ENCODE peak calls at places on chromosomes 11 and 22, in four cellular contexts. One of them, this sample, is unnamed.

GRCh38 chr11:128456566-128457268 is 130.6 kb downstream of the ETS1 start:
- DNase-seq in transverse colon: no peak
- DNase-seq in HepG2: no peak
- DNase-seq in HCT116: no peak
- DNase-seq in this sample: peak

GRCh38 chr22:42957544-42957943 is 57.4 kb downstream of the PACSIN2 start:
- DNase-seq in transverse colon: no peak
- DNase-seq in HepG2: no peak
- DNase-seq in HCT116: no peak
- DNase-seq in this sample: no peak

GRCh38 chr11:75263944-75264349 is 23.4 kb downstream of the TPBGL start:
- DNase-seq in HCT116: no peak
- DNase-seq in HepG2: no peak
- DNase-seq in transverse colon: peak
- DNase-seq in this sample: no peak

GRCh38 chr11:102010776-102011500 is 36.3 kb upstream of the CFAP300 start:
- DNase-seq in HCT116: peak
- DNase-seq in transverse colon: peak
- DNase-seq in HepG2: peak
- DNase-seq in this sample: no peak

GRCh38 chr11:12157241-12157661 is 46.9 kb downstream of the MICAL2 start:
- DNase-seq in HepG2: no peak
- DNase-seq in transverse colon: no peak
- DNase-seq in HCT116: no peak
- DNase-seq in this sample: no peak

GRCh38 chr11:120121336-120121735 is 16.6 kb downstream of the TRIM29 start:
- DNase-seq in transverse colon: no peak
- DNase-seq in HCT116: no peak
- DNase-seq in HepG2: no peak
- DNase-seq in this sample: no peak

GRCh38 chr11:12506502-12506921 is 129.1 kb downstream of the PARVA start:
- DNase-seq in HepG2: no peak
- DNase-seq in transverse colon: no peak
- DNase-seq in HCT116: no peak
- DNase-seq in this sample: no peak

GRCh38 chr22:29394931-29395581 is 6.7 kb upstream of the AP1B1 start:
- DNase-seq in transverse colon: peak
- DNase-seq in HepG2: peak
- DNase-seq in HCT116: peak
- DNase-seq in this sample: no peak

GRCh38 chr22:47055073-47055355 is 292.6 kb downstream of the TBC1D22A start:
- DNase-seq in transverse colon: no peak
- DNase-seq in HepG2: no peak
- DNase-seq in HCT116: no peak
- DNase-seq in this sample: no peak

GRCh38 chr11:65310756-65311155 is 3.9 kb upstream of the CDC42EP2 start:
- DNase-seq in transverse colon: no peak
- DNase-seq in HepG2: no peak
- DNase-seq in HCT116: no peak
- DNase-seq in this sample: no peak

GRCh38 chr11:65862941-65863888 is 3.0 kb downstream of the MUS81 start:
- DNase-seq in HCT116: no peak
- DNase-seq in transverse colon: no peak
- DNase-seq in HepG2: no peak
- DNase-seq in this sample: no peak

GRCh38 chr22:20590477-20591294 is 83.3 kb downstream of the MED15 start:
- DNase-seq in transverse colon: no peak
- DNase-seq in HCT116: no peak
- DNase-seq in HepG2: no peak
- DNase-seq in this sample: no peak

GRCh38 chr11:32478277-32478731 is 43.0 kb upstream of the WT1 start:
- DNase-seq in transverse colon: no peak
- DNase-seq in HepG2: no peak
- DNase-seq in HCT116: no peak
- DNase-seq in this sample: no peak

GRCh38 chr11:31887180-31887579 is 76.1 kb upstream of the PAX6 start:
- DNase-seq in HepG2: no peak
- DNase-seq in HCT116: peak
- DNase-seq in transverse colon: no peak
- DNase-seq in this sample: no peak

GRCh38 chr11:74966651-74967050 is 17.6 kb downstream of the SPCS2 start:
- DNase-seq in HepG2: no peak
- DNase-seq in HCT116: no peak
- DNase-seq in transverse colon: no peak
- DNase-seq in this sample: no peak

DNA sequence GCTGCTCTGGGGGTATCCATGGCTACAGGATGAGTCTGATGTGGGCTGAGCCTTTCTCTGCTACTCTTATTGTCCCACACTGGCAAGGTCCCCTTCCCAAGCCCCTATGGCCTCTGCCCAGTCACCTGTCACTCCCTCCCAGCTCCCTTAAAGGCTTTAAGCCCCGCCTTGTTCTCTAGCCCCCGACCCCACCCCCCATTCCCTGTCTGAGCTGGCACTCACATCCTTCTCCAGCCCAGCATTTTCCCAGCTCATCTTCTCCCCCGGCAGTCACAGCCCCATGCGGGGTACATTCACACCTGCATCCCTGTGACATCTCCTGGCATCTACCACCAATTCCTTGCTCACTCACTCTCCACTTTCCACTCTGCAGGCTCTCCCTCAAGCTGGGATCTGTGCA is 4.3 kb downstream of the MTFP1 start:
- DNase-seq in transverse colon: no peak
- DNase-seq in HepG2: no peak
- DNase-seq in HCT116: no peak
- DNase-seq in this sample: no peak
- TF ChIP-seq POLR2AphosphoS5 in transverse colon: no peak
- TF ChIP-seq POLR2AphosphoS5 in HepG2: no peak
- TF ChIP-seq POLR2AphosphoS5 in HCT116: no peak
- TF ChIP-seq POLR2AphosphoS5 in this sample: no peak

DNA sequence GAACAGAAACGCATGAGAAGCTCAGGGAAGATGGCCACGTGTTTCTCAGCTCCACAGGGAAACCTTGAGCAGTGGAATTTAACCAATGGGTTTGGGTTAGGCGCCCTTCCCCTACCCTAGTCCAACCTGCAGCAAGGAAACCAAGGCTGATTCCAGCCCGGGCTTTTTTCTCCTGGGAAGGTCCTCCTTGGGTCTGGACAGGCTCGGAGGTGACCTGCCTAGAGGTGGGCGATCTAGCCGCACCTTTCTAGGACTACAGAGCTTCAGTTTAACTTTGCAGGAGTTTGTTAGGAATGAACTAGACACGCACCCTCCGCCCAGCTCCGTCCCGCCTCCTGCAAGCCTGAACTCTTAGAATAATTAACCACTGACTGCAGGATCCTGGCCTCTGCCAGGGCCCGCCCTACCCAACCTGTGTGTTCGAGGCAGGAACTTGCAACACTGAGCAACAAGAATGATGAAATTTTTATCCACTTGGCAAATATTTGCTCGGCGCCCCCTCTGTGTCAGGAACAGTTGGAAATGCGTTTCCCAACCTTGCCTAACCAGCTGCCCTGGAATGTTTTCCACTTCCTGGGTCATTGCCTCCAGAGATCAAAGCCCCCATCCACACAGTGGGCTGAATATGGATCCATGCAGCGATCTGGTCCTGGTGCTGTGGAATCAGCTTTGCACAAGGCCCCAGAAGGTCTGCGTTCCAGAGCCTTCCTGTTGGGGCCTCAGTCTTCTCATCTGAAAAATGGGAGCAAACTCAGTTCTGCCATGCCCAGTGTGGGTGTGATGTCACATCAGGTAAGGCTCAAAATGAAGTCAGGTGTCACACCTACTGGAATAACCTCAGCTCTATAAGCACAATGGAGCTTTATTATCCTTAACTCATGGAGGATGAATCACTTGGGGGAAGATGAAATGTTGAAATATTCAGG is 13.3 kb downstream of the MPST start:
- DNase-seq in HCT116: no peak
- DNase-seq in HepG2: peak
- DNase-seq in transverse colon: peak
- DNase-seq in this sample: no peak
- H3K4me3 ChIP-seq in HCT116: no peak
- H3K4me3 ChIP-seq in HepG2: peak
- H3K4me3 ChIP-seq in transverse colon: peak
- H3K4me3 ChIP-seq in this sample: no peak

GRCh38 chr11:134574947-134575346 is 162.9 kb upstream of the B3GAT1 start:
- DNase-seq in HCT116: no peak
- DNase-seq in HepG2: no peak
- DNase-seq in transverse colon: no peak
- DNase-seq in this sample: peak

GRCh38 chr11:134574425-134574824 is 162.4 kb upstream of the B3GAT1 start:
- DNase-seq in HepG2: no peak
- DNase-seq in HCT116: no peak
- DNase-seq in transverse colon: no peak
- DNase-seq in this sample: peak

GRCh38 chr11:134571301-134571700 is 159.3 kb upstream of the B3GAT1 start:
- DNase-seq in transverse colon: no peak
- DNase-seq in HepG2: no peak
- DNase-seq in HCT116: no peak
- DNase-seq in this sample: peak

GRCh38 chr11:134573857-134574256 is 161.8 kb upstream of the B3GAT1 start:
- DNase-seq in transverse colon: no peak
- DNase-seq in HepG2: no peak
- DNase-seq in HCT116: no peak
- DNase-seq in this sample: peak

DNA sequence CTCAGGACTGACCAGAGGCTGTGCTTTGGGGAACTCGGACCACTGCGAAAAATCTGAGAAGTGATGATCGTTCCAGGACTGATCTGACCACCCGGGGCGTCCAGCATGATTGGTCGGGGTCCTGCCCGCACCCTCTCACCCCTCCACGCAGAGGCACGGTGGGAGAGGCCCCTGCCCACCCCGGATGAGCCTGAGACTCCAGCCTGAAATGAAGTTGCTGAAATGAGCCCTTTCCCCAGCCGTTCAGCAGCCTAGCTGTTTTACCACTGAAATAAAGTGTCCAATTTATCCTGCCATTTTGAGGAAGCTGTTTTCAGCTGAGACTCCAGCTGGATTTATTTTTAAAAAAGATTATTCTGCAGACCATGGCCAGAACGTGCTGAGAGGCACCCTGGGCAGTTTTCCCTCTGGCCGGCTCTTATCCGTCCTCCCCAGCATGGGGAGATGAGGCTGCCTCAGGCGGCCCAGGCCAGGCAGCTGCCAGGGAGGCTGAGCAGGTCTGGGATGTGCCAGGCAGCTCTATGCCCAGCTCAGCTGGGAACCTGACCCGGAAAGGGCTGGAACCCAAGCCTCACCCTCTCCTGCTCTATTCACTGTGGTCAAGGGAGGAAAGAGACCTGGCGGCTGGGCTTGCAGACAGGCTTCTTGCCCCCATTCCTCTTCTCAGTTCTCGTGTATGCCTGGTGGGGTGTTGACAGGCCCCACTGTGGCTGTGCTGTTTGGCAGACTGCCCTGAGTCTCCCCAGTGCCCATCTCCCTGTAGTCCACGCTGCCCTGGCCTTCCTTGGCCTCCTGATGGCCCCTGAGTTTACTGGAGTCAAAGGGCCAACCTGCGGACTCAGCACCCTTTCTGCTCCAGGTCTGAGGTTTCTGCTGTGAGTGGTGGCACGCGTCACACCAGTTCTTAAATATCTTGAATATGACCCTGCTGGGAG is 161.0 kb upstream of the B3GAT1 start:
- DNase-seq in HCT116: no peak
- DNase-seq in HepG2: no peak
- DNase-seq in transverse colon: no peak
- DNase-seq in this sample: peak
- H3K27ac ChIP-seq in HCT116: no peak
- H3K27ac ChIP-seq in HepG2: no peak
- H3K27ac ChIP-seq in transverse colon: no peak
- H3K27ac ChIP-seq in this sample: no peak

GRCh38 chr22:44595841-44596341 is 97.9 kb upstream of the RTL6 start:
- DNase-seq in transverse colon: no peak
- DNase-seq in HCT116: no peak
- DNase-seq in HepG2: no peak
- DNase-seq in this sample: no peak
- TF ChIP-seq POLR2AphosphoS5 in transverse colon: no peak
- TF ChIP-seq POLR2AphosphoS5 in HCT116: no peak
- TF ChIP-seq POLR2AphosphoS5 in HepG2: no peak
- TF ChIP-seq POLR2AphosphoS5 in this sample: no peak

DNA sequence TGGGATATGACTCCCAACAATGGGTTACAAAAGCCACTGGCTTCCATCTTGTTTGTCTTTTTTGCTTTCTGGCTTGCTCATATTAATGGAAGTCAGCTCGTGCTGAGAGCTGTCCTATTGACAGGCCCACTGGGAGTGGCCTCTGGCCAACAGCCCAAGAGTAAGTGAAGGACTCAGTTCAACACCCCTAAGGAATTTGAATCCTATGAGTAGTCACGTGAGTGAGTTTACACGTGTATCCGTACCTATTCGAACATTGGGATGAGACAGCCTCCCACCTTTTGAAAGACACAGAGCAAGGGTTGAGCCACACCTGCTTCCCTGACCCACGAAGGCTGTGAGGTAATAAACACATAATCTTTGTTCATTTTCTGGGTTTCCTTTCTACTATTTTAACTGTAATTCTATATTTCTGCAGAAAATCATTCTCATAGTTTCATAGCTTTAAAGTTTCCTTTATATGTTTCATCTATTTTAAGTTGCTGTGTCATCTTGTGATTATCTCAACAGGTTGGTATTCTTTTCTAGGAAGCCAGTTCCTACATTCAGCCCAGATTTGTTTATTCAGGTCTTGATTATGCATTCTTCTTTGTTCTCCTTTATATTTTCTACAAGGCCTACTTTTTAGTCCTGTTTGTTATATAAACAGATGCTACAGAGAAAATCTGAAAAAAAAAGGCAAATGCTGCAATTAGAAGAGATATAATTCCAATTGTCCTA is 802.3 kb downstream of the CNTN5 start:
- DNase-seq in HepG2: no peak
- DNase-seq in HCT116: no peak
- DNase-seq in transverse colon: no peak
- DNase-seq in this sample: no peak
- H3K4me3 ChIP-seq in HepG2: no peak
- H3K4me3 ChIP-seq in HCT116: no peak
- H3K4me3 ChIP-seq in transverse colon: no peak
- H3K4me3 ChIP-seq in this sample: no peak